ENCODE peak calls at places on chromosomes 16 and 17, in four cellular contexts. One of them, this sample, is unnamed.

GRCh38 chr16:23081675-23082119 is 67.6 kb downstream of the USP31 start:
- DNase-seq in suprapubic skin: no peak
- DNase-seq in tibial nerve: no peak
- DNase-seq in A549: peak
- DNase-seq in this sample: no peak

GRCh38 chr16:81560979-81561657 is 116.5 kb downstream of the CMIP start:
- DNase-seq in suprapubic skin: no peak
- DNase-seq in tibial nerve: no peak
- DNase-seq in A549: no peak
- DNase-seq in this sample: no peak

GRCh38 chr16:15427648-15428239 is 6.6 kb upstream of the BMERB1 start:
- DNase-seq in suprapubic skin: peak
- DNase-seq in tibial nerve: peak
- DNase-seq in A549: peak
- DNase-seq in this sample: peak

GRCh38 chr16:10871157-10871991 is 5.6 kb upstream of the CIITA start:
- DNase-seq in suprapubic skin: peak
- DNase-seq in tibial nerve: no peak
- DNase-seq in A549: no peak
- DNase-seq in this sample: no peak

GRCh38 chr17:38893612-38894011 is 23.8 kb downstream of the LASP1 start:
- DNase-seq in suprapubic skin: no peak
- DNase-seq in tibial nerve: no peak
- DNase-seq in A549: no peak
- DNase-seq in this sample: no peak

GRCh38 chr16:10036951-10037350 is 145.3 kb downstream of the GRIN2A start:
- DNase-seq in suprapubic skin: no peak
- DNase-seq in tibial nerve: no peak
- DNase-seq in A549: no peak
- DNase-seq in this sample: no peak

GRCh38 chr17:35372846-35373531 is 432 bp downstream of the SLFN11 start:
- DNase-seq in suprapubic skin: no peak
- DNase-seq in tibial nerve: no peak
- DNase-seq in A549: peak
- DNase-seq in this sample: peak

GRCh38 chr17:43907425-43907981 is at the start of gene MPP2:
- DNase-seq in suprapubic skin: peak
- DNase-seq in tibial nerve: peak
- DNase-seq in A549: peak
- DNase-seq in this sample: peak

GRCh38 chr16:82629441-82630027 is 2.8 kb downstream of the CDH13 start:
- DNase-seq in suprapubic skin: no peak
- DNase-seq in tibial nerve: no peak
- DNase-seq in A549: no peak
- DNase-seq in this sample: no peak

GRCh38 chr17:66944365-66945203 is 19.9 kb upstream of the CACNG4 start:
- DNase-seq in suprapubic skin: no peak
- DNase-seq in tibial nerve: no peak
- DNase-seq in A549: no peak
- DNase-seq in this sample: no peak

GRCh38 chr17:3773511-3773910 is 27.5 kb downstream of the ITGAE start:
- DNase-seq in suprapubic skin: no peak
- DNase-seq in tibial nerve: no peak
- DNase-seq in A549: no peak
- DNase-seq in this sample: no peak

GRCh38 chr17:79981661-79982101 is 54.0 kb downstream of the TBC1D16 start:
- DNase-seq in suprapubic skin: peak
- DNase-seq in tibial nerve: no peak
- DNase-seq in A549: no peak
- DNase-seq in this sample: no peak

GRCh38 chr17:37650419-37651003 is 7.3 kb upstream of the DDX52 start:
- DNase-seq in suprapubic skin: no peak
- DNase-seq in tibial nerve: no peak
- DNase-seq in A549: peak
- DNase-seq in this sample: no peak

GRCh38 chr17:28182559-28182958 is 136.4 kb upstream of the TMEM97 start:
- DNase-seq in suprapubic skin: no peak
- DNase-seq in tibial nerve: no peak
- DNase-seq in A549: no peak
- DNase-seq in this sample: no peak

GRCh38 chr17:79654350-79654959 is 43.6 kb upstream of the RBFOX3 start:
- DNase-seq in suprapubic skin: no peak
- DNase-seq in tibial nerve: no peak
- DNase-seq in A549: no peak
- DNase-seq in this sample: no peak

GRCh38 chr16:75341934-75342811 is 90.7 kb upstream of the BCAR1 start:
- DNase-seq in suprapubic skin: no peak
- DNase-seq in tibial nerve: no peak
- DNase-seq in A549: no peak
- DNase-seq in this sample: no peak

GRCh38 chr17:80649200-80649644 is 104.6 kb downstream of the RPTOR start:
- DNase-seq in suprapubic skin: no peak
- DNase-seq in tibial nerve: no peak
- DNase-seq in A549: no peak
- DNase-seq in this sample: no peak

GRCh38 chr16:74922150-74923138 is 62.5 kb downstream of the WDR59 start:
- DNase-seq in suprapubic skin: no peak
- DNase-seq in tibial nerve: no peak
- DNase-seq in A549: no peak
- DNase-seq in this sample: no peak

GRCh38 chr17:41967141-41967920 is 736 bp downstream of the CNP start:
- DNase-seq in suprapubic skin: peak
- DNase-seq in tibial nerve: peak
- DNase-seq in A549: no peak
- DNase-seq in this sample: peak

GRCh38 chr16:27748868-27749546 is 199.1 kb downstream of the KATNIP start:
- DNase-seq in suprapubic skin: no peak
- DNase-seq in tibial nerve: peak
- DNase-seq in A549: peak
- DNase-seq in this sample: peak

GRCh38 chr16:13453938-13454553 is 465.9 kb upstream of the ERCC4 start:
- DNase-seq in suprapubic skin: no peak
- DNase-seq in tibial nerve: peak
- DNase-seq in A549: peak
- DNase-seq in this sample: no peak

GRCh38 chr17:17751489-17751995 is 70.3 kb downstream of the RAI1 start:
- DNase-seq in suprapubic skin: no peak
- DNase-seq in tibial nerve: no peak
- DNase-seq in A549: no peak
- DNase-seq in this sample: no peak

GRCh38 chr16:57544129-57544653 is 1.7 kb downstream of the ADGRG5 start:
- DNase-seq in suprapubic skin: peak
- DNase-seq in tibial nerve: no peak
- DNase-seq in A549: no peak
- DNase-seq in this sample: no peak

GRCh38 chr16:17538942-17539341 is 68.2 kb upstream of the XYLT1 start:
- DNase-seq in suprapubic skin: no peak
- DNase-seq in tibial nerve: no peak
- DNase-seq in A549: no peak
- DNase-seq in this sample: no peak

GRCh38 chr16:3982216-3982615 is 101.7 kb upstream of the CREBBP start:
- DNase-seq in suprapubic skin: no peak
- DNase-seq in tibial nerve: no peak
- DNase-seq in A549: no peak
- DNase-seq in this sample: no peak

GRCh38 chr16:56241596-56241995 is 50.3 kb downstream of the GNAO1 start:
- DNase-seq in suprapubic skin: no peak
- DNase-seq in tibial nerve: no peak
- DNase-seq in A549: no peak
- DNase-seq in this sample: no peak

GRCh38 chr17:39671651-39672521 is 3.6 kb downstream of the PNMT start:
- DNase-seq in suprapubic skin: peak
- DNase-seq in tibial nerve: no peak
- DNase-seq in A549: peak
- DNase-seq in this sample: no peak

GRCh38 chr17:30524847-30525246 is 47.6 kb downstream of the GOSR1 start:
- DNase-seq in suprapubic skin: no peak
- DNase-seq in tibial nerve: no peak
- DNase-seq in A549: no peak
- DNase-seq in this sample: no peak

GRCh38 chr17:82283208-82283749 is 9.8 kb upstream of the CSNK1D start:
- DNase-seq in suprapubic skin: no peak
- DNase-seq in tibial nerve: no peak
- DNase-seq in A549: peak
- DNase-seq in this sample: no peak

GRCh38 chr17:1731194-1731506 is 6.6 kb downstream of the WDR81 start:
- DNase-seq in suprapubic skin: no peak
- DNase-seq in tibial nerve: no peak
- DNase-seq in A549: no peak
- DNase-seq in this sample: no peak
- H3K27ac ChIP-seq in suprapubic skin: peak
- H3K27ac ChIP-seq in tibial nerve: peak
- H3K27ac ChIP-seq in A549: peak
- H3K27ac ChIP-seq in this sample: peak

DNA sequence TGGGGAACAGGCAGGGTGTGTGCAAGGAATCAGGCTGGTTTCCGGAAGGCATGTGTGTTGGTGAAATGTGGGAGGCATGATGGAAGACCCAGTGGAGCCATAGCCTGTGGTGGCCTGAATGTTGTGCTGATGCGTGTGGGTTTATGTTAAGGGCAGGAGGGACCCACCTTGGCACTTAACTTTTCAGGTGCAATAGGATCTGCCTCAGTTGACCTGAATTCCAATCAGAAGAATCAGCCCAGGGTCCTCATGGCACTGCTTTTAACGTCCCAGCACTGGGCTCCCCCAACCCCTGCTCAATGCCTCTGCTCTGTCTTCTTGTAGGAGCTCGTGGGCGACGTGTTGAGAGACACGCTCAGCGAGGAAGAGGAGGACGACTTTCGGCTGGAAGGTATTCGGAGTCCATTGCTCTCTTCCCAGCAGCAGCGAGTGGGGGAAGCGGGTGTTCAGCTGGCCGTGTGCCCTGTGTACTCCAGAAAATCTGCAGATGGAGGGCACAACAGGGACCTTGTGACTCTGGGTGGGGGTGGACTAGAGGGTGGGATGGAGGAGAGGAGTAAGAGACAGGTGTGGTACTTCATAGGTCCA is 59.9 kb downstream of the NKD1 start:
- DNase-seq in suprapubic skin: no peak
- DNase-seq in tibial nerve: no peak
- DNase-seq in A549: no peak
- DNase-seq in this sample: no peak
- TF ChIP-seq EP300 in suprapubic skin: no peak
- TF ChIP-seq EP300 in tibial nerve: no peak
- TF ChIP-seq EP300 in A549: no peak
- TF ChIP-seq EP300 in this sample: no peak

DNA sequence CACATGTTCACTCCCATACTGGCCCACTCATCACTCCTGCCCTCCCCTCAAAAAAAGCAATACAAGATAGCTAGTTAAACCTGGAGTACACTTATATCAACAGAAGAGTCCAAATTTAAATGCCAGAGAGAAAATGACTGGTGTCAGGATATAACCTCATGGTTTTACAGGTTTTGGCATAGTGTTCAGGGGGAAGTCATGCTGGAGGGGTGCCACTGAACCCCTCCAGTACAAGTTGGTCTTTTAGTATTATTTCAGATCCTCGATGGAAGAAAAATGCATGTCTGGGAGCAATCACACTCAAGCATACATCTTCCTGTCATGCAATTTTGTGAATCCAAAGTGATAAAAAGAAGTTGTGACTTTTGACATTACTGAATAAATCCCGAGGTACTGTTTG is 10.5 kb downstream of the NACA2 start:
- DNase-seq in suprapubic skin: no peak
- DNase-seq in tibial nerve: no peak
- DNase-seq in A549: no peak
- DNase-seq in this sample: no peak
- H3K27ac ChIP-seq in suprapubic skin: no peak
- H3K27ac ChIP-seq in tibial nerve: no peak
- H3K27ac ChIP-seq in A549: no peak
- H3K27ac ChIP-seq in this sample: no peak

DNA sequence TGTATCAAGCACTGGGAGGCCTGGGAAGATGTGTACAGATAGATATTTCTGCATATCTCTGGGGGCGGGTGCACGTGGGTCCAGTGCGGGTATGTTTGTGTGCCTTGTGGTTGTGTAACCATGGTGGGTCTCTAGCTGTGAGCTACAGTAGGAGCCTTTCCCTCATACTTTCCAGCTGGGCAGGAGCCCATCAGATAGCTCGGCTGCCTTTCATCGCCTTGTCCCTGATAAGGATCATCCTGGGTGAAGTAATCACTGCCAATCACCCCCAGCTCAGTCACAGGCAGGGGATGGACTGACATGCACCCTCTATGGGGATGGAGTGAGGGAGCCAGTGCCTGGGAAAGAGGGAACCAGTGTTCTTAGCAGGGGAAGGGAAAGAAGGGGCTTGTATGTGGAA is 3.2 kb upstream of the SCRN2 start:
- DNase-seq in suprapubic skin: no peak
- DNase-seq in tibial nerve: no peak
- DNase-seq in A549: no peak
- DNase-seq in this sample: no peak
- TF ChIP-seq EP300 in suprapubic skin: no peak
- TF ChIP-seq EP300 in tibial nerve: no peak
- TF ChIP-seq EP300 in A549: no peak
- TF ChIP-seq EP300 in this sample: no peak